ENCODE peak calls at places on chromosomes 6 and 20, in seven cellular contexts. Q is activated naive CD4-positive, alpha-beta T cell treated with anti-CD3 and anti-CD28 coated beads for 36 hours; Z is endothelial cell; H is amygdala; K is ELR; N is NCI-H1436; P is stimulated activated CD4-positive, alpha-beta T cell treated with anti-CD3 and anti-CD28 coated beads, TNF-alpha, amount 100 ng/mL, for 24 hours. W is an unnamed sample.

GRCh38 chr6:2209226-2209809 is 36.1 kb downstream of the GMDS start:
- DNase-seq in Q (peak), Z (peak), H (no peak), K (peak), N (peak), P (peak), W (peak)

GRCh38 chr6:36283608-36284007 is 13.7 kb downstream of the PNPLA1 start:
- DNase-seq in Q (no peak), Z (no peak), H (no peak), K (no peak), N (no peak), P (no peak), W (no peak)

GRCh38 chr6:72922401-72922800 is 300.5 kb downstream of the KCNQ5 start:
- DNase-seq in Q (no peak), Z (no peak), H (no peak), K (peak), N (no peak), P (no peak), W (peak)

GRCh38 chr6:43308101-43308989 is at the start of gene CRIP3:
- DNase-seq in Q (peak), Z (no peak), H (no peak), K (peak), N (peak), P (peak), W (peak)

GRCh38 chr6:3333263-3333662 is 74.5 kb downstream of the PSMG4 start:
- DNase-seq in Q (no peak), Z (no peak), H (no peak), K (no peak), N (no peak), P (no peak), W (no peak)

GRCh38 chr20:42024653-42025052 is 406.5 kb upstream of the CHD6 start:
- DNase-seq in Q (peak), Z (no peak), H (no peak), K (no peak), N (no peak), P (no peak), W (no peak)

GRCh38 chr6:131199568-131200272 is 64.5 kb downstream of the AKAP7 start:
- DNase-seq in Q (peak), Z (peak), H (no peak), K (peak), N (no peak), P (peak), W (peak)

GRCh38 chr6:90413867-90414266 is 117.2 kb upstream of the BACH2 start:
- DNase-seq in Q (peak), Z (peak), H (peak), K (no peak), N (peak), P (peak), W (peak)

GRCh38 chr6:363909-364308 is 27.6 kb upstream of the IRF4 start:
- DNase-seq in Q (no peak), Z (no peak), H (no peak), K (no peak), N (no peak), P (no peak), W (no peak)

GRCh38 chr20:19864130-19864529 is 106.1 kb downstream of the RIN2 start:
- DNase-seq in Q (no peak), Z (no peak), H (no peak), K (no peak), N (no peak), P (no peak), W (no peak)

GRCh38 chr6:107320126-107320525 is 139.2 kb downstream of the PDSS2 start:
- DNase-seq in Q (no peak), Z (no peak), H (no peak), K (peak), N (no peak), P (no peak), W (no peak)

GRCh38 chr6:87514831-87515230 is 42.1 kb downstream of the SLC35A1 start:
- DNase-seq in Q (no peak), Z (no peak), H (no peak), K (no peak), N (no peak), P (no peak), W (no peak)

GRCh38 chr6:82022614-82023102 is 224.9 kb downstream of the IBTK start:
- DNase-seq in Q (no peak), Z (no peak), H (no peak), K (peak), N (no peak), P (no peak), W (peak)

GRCh38 chr6:143410859-143411270 is 39.6 kb downstream of the ADAT2 start:
- DNase-seq in Q (no peak), Z (no peak), H (no peak), K (peak), N (no peak), P (no peak), W (peak)

GRCh38 chr6:156662025-156662445 is 115.1 kb upstream of the ARID1B start:
- DNase-seq in Q (peak), Z (peak), H (no peak), K (peak), N (no peak), P (peak), W (peak)

GRCh38 chr20:5987383-5987782 is 36.9 kb downstream of the MCM8 start:
- DNase-seq in Q (no peak), Z (no peak), H (no peak), K (no peak), N (no peak), P (no peak), W (no peak)

GRCh38 chr20:14189794-14190402 is 147.5 kb downstream of the FLRT3 start:
- DNase-seq in Q (no peak), Z (no peak), H (no peak), K (peak), N (peak), P (no peak), W (peak)

GRCh38 chr6:144882425-144882824 is 597.3 kb downstream of the UTRN start:
- DNase-seq in Q (no peak), Z (no peak), H (no peak), K (no peak), N (no peak), P (no peak), W (no peak)

GRCh38 chr6:45504947-45505346 is 127.2 kb upstream of the SUPT3H start:
- DNase-seq in Q (no peak), Z (peak), H (no peak), K (peak), N (no peak), P (no peak), W (peak)

GRCh38 chr6:125480571-125480970 is 178.8 kb upstream of the HDDC2 start:
- DNase-seq in Q (no peak), Z (no peak), H (no peak), K (no peak), N (no peak), P (no peak), W (no peak)

GRCh38 chr20:56724246-56724757 is 95.2 kb downstream of the TFAP2C start:
- DNase-seq in Q (no peak), Z (no peak), H (no peak), K (no peak), N (no peak), P (no peak), W (no peak)

GRCh38 chr20:48008850-48009535 is 223.7 kb upstream of the SULF2 start:
- DNase-seq in Q (no peak), Z (no peak), H (no peak), K (no peak), N (no peak), P (no peak), W (peak)

GRCh38 chr6:12238191-12238590 is 52.0 kb upstream of the EDN1 start:
- DNase-seq in Q (no peak), Z (no peak), H (no peak), K (no peak), N (no peak), P (no peak), W (no peak)

GRCh38 chr6:165585060-165585459 is 78.0 kb downstream of the PDE10A start:
- DNase-seq in Q (no peak), Z (no peak), H (no peak), K (no peak), N (no peak), P (no peak), W (peak)

GRCh38 chr6:166781331-166781730 is 154.3 kb upstream of the RPS6KA2 start:
- DNase-seq in Q (no peak), Z (peak), H (no peak), K (no peak), N (no peak), P (no peak), W (no peak)

W was measured in kidney tubule cell.